ENCODE peak calls at places on chromosomes 1 and 21, in five cellular contexts. C is H1, U is HL-60, V is IMR-90, I is testis. P is an unnamed sample.

GRCh38 chr1:54774820-54775498 is 10.6 kb upstream of the PARS2 start:
- DNase-seq in C (peak; percentile 89), U (no peak), V (peak; percentile 25), I (peak; percentile 85), P (peak; percentile 28)

GRCh38 chr1:161117681-161118581 is at the start of the genes NIT1 and PFDN2:
- DNase-seq in C (peak; percentile 96), U (peak; percentile 85), V (peak; percentile 85), I (peak; percentile 92), P (peak; percentile 88)

GRCh38 chr21:34280389-34280795 is 83.4 kb upstream of the KCNE2 start:
- DNase-seq in C (no peak), U (no peak), V (no peak), I (peak; percentile 57), P (peak; percentile 58)

GRCh38 chr1:176795929-176796328 is 333.0 kb downstream of the PAPPA2 start:
- DNase-seq in C (no peak), U (no peak), V (no peak), I (no peak), P (no peak)

GRCh38 chr1:169795687-169796086 is 980 bp upstream of the METTL18 start:
- DNase-seq in C (no peak), U (peak; percentile 43), V (no peak), I (no peak), P (no peak)

GRCh38 chr1:42845866-42846256 is 552 bp upstream of the ZNF691 start:
- DNase-seq in C (no peak), U (no peak), V (no peak), I (no peak), P (no peak)

GRCh38 chr1:225448146-225448805 is 20.4 kb upstream of the LBR start:
- DNase-seq in C (no peak), U (no peak), V (no peak), I (no peak), P (no peak)

GRCh38 chr1:212259693-212260480 is 25.3 kb upstream of the PPP2R5A start:
- DNase-seq in C (no peak), U (no peak), V (no peak), I (no peak), P (no peak)

GRCh38 chr1:240020871-240021270 is 70.8 kb upstream of the FMN2 start:
- DNase-seq in C (no peak), U (no peak), V (no peak), I (no peak), P (no peak)

GRCh38 chr1:235129774-235130570 is 1.3 kb upstream of the TOMM20 start:
- DNase-seq in C (peak; percentile 43), U (no peak), V (no peak), I (no peak), P (no peak)

GRCh38 chr21:43975469-43976098 is 36.5 kb upstream of the TRAPPC10 start:
- DNase-seq in C (peak; percentile 94), U (peak; percentile 43), V (peak; percentile 48), I (peak; percentile 90), P (peak; percentile 69)

GRCh38 chr1:94250341-94250740 is 13.0 kb upstream of the ARHGAP29 start:
- DNase-seq in C (no peak), U (no peak), V (no peak), I (no peak), P (no peak)

GRCh38 chr1:20401405-20402010 is 84.5 kb downstream of the CAMK2N1 start:
- DNase-seq in C (no peak), U (no peak), V (no peak), I (no peak), P (no peak)

GRCh38 chr1:60981357-60981756 is 101.0 kb upstream of the NFIA start:
- DNase-seq in C (no peak), U (no peak), V (no peak), I (no peak), P (no peak)

GRCh38 chr1:55386456-55386855 is 171.3 kb upstream of the USP24 start:
- DNase-seq in C (no peak), U (no peak), V (no peak), I (no peak), P (no peak)

GRCh38 chr1:112688781-112689193 is 14.3 kb downstream of the MOV10 start:
- DNase-seq in C (no peak), U (no peak), V (no peak), I (no peak), P (no peak)

DNA sequence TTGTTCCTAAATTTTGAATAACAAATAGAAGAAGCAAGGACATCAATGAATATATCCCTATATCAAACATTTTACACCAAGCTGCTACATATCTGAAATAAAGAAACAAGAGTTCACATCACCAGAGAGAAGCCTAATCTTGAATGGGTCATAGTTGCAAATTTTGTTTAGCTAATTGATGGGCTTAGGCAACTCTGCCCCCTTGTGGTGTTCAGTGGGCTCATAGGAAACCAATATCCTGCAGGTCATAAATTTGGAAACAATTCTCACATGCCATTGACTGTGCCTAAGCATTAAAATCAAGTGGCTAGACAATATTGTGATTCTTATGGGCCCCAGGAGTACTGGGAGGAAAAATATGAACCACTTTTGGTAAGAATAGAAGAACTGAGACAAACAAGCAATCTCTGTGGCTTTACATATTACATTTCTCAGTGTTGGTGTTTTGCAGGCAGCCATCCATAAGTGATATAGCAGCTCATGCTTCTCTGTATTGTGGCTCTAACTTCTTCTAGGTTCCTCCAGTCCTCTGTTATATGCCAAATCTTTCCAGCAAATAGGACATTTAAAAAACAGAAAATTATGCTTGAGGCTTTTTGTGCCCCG is 1262.8 kb upstream of the PRMT6 start:
- DNase-seq in C (peak; percentile 56), U (peak; percentile 1), V (no peak), I (peak; percentile 87), P (peak; percentile 43)
- TF ChIP-seq CTCF in C (no peak), U (peak; percentile 46), V (peak; percentile 37), I (peak; percentile 64), P (peak; percentile 59)

DNA sequence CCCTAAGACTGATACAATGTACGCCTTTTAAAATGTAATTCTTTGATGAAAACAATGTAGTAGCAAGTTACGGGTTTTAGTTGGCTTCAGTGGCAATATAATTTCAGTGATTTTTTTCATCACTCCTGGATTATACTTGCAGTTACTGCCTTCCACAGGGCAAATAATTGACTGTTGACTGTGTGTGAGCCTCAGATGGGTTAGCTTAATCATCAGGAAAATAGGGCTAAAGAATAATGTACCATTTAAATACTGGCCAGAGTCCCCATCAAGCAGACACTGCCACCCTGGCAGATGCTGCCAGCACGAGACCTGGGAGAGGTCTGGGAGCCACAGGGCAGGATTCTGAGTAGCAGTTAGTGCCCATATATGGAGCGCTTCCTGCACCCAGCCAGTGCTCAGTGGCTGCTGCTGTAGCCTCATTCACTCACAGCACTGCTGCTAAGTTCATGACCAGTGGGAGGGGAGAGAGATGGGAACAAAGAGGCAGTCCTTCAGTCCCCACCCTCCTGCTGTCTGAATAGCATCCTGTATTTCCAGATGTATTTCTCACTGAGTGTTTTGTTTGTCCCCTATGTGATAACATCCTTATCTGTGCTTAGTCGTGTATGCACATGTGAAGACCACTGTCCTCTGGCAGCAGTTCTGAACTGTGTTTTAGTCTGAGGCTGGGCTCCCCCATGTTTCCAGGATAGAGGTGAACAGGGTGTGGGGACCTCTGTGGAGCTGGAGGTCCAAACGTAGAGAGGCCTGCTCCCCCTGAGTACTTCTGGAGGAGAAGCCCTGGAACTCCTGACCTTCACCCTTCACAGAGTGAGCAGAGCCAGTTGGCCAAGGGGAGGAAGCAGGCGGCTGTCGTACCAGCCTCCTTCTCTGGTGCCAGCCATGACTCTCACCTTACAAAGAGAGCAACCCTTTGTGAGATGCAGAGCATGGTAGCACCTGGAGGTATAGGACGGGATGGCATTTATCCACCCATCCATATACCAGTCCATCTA is 80.4 kb downstream of the ADARB1 start:
- DNase-seq in C (peak; percentile 46), U (no peak), V (peak; percentile 87), I (peak; percentile 27), P (peak; percentile 75)
- H3K4me3 ChIP-seq in C (no peak overlapping the region), U (no peak overlapping the region), V (no peak overlapping the region), I (no peak overlapping the region), P (no peak overlapping the region)

GRCh38 chr1:182670032-182670431 is 14.4 kb downstream of the RGS8 start:
- DNase-seq in C (no peak), U (no peak), V (no peak), I (no peak), P (no peak)
- TF ChIP-seq CTCF in C (no peak), U (no peak), V (no peak), I (no peak), P (no peak)

DNA sequence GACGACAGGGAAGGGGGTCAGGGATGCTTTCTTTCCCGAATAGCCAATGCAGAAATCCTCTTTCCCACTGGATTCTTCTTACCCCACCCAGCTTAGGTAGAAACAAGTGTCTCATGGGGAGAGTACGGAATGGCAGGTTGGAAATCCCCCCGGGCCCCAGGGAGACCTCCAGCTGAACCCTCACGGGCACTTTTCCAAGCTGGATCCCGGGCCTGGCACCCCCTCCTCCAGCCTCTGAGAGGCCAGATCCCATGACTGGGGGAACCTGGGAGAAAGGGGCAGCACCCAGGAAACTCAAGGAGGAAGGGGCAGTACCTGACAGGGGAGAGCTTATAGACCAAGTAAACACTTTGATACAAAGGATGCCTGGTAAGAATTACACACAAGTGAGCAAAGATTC is 1.3 kb downstream of the PKP1 start:
- DNase-seq in C (no peak), U (no peak), V (no peak), I (no peak), P (no peak)
- H3K4me3 ChIP-seq in C (no peak overlapping the region), U (no peak overlapping the region), V (no peak overlapping the region), I (no peak overlapping the region), P (no peak overlapping the region)

GRCh38 chr1:3857791-3858129 is 484 bp downstream of the DFFB start:
- DNase-seq in C (no peak), U (no peak), V (no peak), I (no peak), P (no peak)

GRCh38 chr1:3852711-3853498 is 4.1 kb downstream of the CEP104 start:
- DNase-seq in C (no peak), U (no peak), V (no peak), I (no peak), P (no peak)

GRCh38 chr1:3852091-3852490 is 4.9 kb downstream of the CEP104 start:
- DNase-seq in C (no peak), U (no peak), V (no peak), I (no peak), P (no peak)

GRCh38 chr1:3858231-3858981 is 1.1 kb downstream of the DFFB start:
- DNase-seq in C (peak; percentile 50), U (peak; percentile 35), V (peak; percentile 36), I (no peak), P (peak; percentile 25)

GRCh38 chr1:3856923-3857790 is at the start of the genes CEP104 and DFFB:
- DNase-seq in C (peak; percentile 98), U (peak; percentile 96), V (peak; percentile 67), I (peak; percentile 93), P (peak; percentile 86)
- TF ChIP-seq CTCF in C (peak; percentile 29), U (no peak), V (no peak), I (peak; percentile 12), P (no peak)

GRCh38 chr1:34236089-34236488 is 59.4 kb downstream of the C1orf94 start:
- DNase-seq in C (no peak), U (no peak), V (no peak), I (peak; percentile 58), P (no peak)
- H3K4me3 ChIP-seq in C (no peak overlapping the region), U (no peak overlapping the region), V (no peak overlapping the region), I (no peak overlapping the region), P (no peak overlapping the region)

GRCh38 chr1:17520041-17520440 is 19.5 kb upstream of the ARHGEF10L start:
- DNase-seq in C (no peak), U (no peak), V (no peak), I (no peak), P (no peak)
- TF ChIP-seq CTCF in C (no peak), U (no peak), V (no peak), I (no peak), P (no peak)